ENCODE peak calls at places on chromosomes 3 and 15, in four cellular contexts. L, V, Q and O are unnamed samples.
A peak's percentile ranks its signal among the peaks of the same experiment; 100 is the strongest.

GRCh38 chr3:143697975-143698374 is 150.3 kb downstream of the SLC9A9 start:
- DNase-seq in L (peak; percentile 18), V (no peak), Q (no peak), O (no peak)

GRCh38 chr3:122787872-122788271 is 5.8 kb downstream of the HSPBAP1 start:
- DNase-seq in L (no peak), V (no peak), Q (no peak), O (no peak)

GRCh38 chr3:149198611-149199010 is 23.0 kb downstream of the CP start:
- DNase-seq in L (no peak), V (no peak), Q (no peak), O (no peak)

GRCh38 chr3:66267031-66267430 is 46.2 kb downstream of the SLC25A26 start:
- DNase-seq in L (no peak), V (no peak), Q (no peak), O (no peak)

GRCh38 chr15:49182128-49182527 is 12.1 kb downstream of the GALK2 start:
- DNase-seq in L (no peak), V (no peak), Q (no peak), O (no peak)

GRCh38 chr3:44402548-44402947 is 64.0 kb downstream of the TCAIM start:
- DNase-seq in L (no peak), V (no peak), Q (no peak), O (no peak)

GRCh38 chr3:14240366-14240765 is 61.7 kb downstream of the LSM3 start:
- DNase-seq in L (no peak), V (no peak), Q (no peak), O (no peak)

GRCh38 chr15:62439543-62440016 is 274.5 kb upstream of the C2CD4B start:
- DNase-seq in L (no peak), V (no peak), Q (no peak), O (no peak)

GRCh38 chr3:114418724-114419543 is 125.1 kb downstream of the TIGIT start:
- DNase-seq in L (peak; percentile 43), V (no peak), Q (no peak), O (no peak)

GRCh38 chr3:106217745-106218144 is 348.9 kb upstream of the CBLB start:
- DNase-seq in L (no peak), V (no peak), Q (no peak), O (no peak)

GRCh38 chr3:151203053-151203420 is at the start of gene GPR171:
- DNase-seq in L (no peak), V (no peak), Q (no peak), O (no peak)

GRCh38 chr3:164465172-164465571 is 613.1 kb downstream of the SI start:
- DNase-seq in L (no peak), V (no peak), Q (no peak), O (no peak)

GRCh38 chr15:83658406-83658805 is 4.5 kb downstream of the ADAMTSL3 start:
- DNase-seq in L (no peak), V (no peak), Q (no peak), O (no peak)

GRCh38 chr3:16523778-16524177 is 10.3 kb upstream of the RFTN1 start:
- DNase-seq in L (no peak), V (no peak), Q (no peak), O (no peak)

GRCh38 chr15:71485094-71485693 is 325.2 kb upstream of the NR2E3 start:
- DNase-seq in L (peak; percentile 4), V (no peak), Q (no peak), O (no peak)

DNA sequence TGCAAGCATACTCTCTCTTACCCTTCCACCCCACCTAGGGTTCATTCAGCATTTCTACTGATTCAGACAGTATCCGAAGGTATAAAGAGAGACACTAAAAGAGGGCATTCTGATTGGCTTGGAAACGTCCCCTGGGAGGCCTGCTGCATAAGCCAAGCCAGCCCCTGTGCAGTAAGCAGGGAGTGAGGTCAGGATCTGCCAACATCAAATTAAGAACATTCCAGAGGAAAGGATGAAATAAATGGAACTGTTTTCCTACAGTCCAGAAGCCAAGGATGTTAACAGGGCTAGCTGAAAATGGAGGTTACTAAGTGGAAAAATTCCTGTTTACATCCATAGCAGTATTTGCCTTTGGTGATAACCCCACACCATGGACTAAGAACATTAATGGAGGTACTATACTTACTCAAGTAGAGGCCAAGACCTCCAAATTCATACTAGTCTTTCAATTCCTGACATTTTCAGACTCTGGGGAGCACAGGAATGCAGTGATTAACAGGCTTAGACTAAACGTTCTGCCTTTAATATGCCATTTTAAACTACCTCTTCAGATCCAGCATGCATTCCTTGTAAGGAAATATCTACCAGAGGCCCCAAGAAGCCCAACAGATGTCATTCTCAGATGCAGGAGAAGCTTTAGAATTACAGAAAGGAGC is 34.5 kb downstream of the NPTN start:
- DNase-seq in L (no peak), V (no peak), Q (no peak), O (no peak)
- TF ChIP-seq TAF1 in L (no peak), V (no peak), Q (no peak), O (no peak)

GRCh38 chr3:71438904-71439303 is 144.6 kb downstream of the FOXP1 start:
- DNase-seq in L (no peak), V (no peak), Q (no peak), O (no peak)
- TF ChIP-seq TAF1 in L (no peak), V (no peak), Q (no peak), O (no peak)

GRCh38 chr15:34754171-34754580 is 622 bp downstream of the GJD2 start:
- DNase-seq in L (no peak), V (no peak), Q (peak; percentile 60), O (no peak)

GRCh38 chr15:34755419-34755773 is 598 bp upstream of the GJD2 start:
- DNase-seq in L (no peak), V (no peak), Q (no peak), O (no peak)

GRCh38 chr15:34753236-34753894 is 1.4 kb downstream of the GJD2 start:
- DNase-seq in L (peak; percentile 52), V (no peak), Q (peak; percentile 87), O (no peak)

GRCh38 chr15:34757262-34757661 is 2.5 kb upstream of the GJD2 start:
- DNase-seq in L (no peak), V (no peak), Q (no peak), O (no peak)

DNA sequence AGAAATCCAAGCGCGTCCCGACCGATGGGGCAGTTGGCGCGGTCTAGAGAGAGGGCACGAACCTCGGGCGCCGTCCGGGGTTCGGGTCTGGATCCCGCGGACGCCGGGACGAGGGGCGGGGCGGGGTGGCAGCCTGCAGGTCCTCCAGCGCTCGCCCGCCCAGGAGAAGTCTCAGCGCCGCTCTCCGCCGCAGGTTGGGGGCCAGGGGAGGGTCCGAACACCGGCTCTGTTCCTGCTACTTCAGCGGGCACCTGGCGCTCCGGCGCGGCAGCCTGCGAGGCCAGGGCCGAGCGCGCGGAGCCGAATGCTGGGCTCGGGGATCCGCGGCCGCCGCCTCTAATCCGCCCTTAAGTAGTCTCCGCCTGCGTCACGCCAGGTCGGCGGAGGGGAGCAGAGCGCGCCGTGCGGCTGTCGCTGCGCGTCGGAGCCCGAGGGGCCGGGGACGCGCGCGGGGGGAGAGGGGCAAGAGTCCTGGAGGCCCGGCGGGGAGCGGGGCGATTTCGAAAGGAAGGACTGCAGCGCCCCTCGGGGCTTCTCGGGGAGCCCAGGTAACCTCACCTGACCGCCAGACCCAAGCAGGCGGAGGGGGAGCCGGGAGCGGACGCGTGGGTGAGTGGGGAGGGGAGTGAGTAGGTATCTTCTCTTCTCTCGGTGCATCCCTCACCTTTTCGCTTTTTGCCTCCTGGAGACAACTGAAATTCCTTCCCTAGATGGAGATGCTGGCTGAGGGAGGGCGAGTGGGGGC is at the start of gene GJD2:
- DNase-seq in L (peak; percentile 6), V (no peak), Q (peak; percentile 76), O (peak; percentile 24)
- TF ChIP-seq TAF1 in L (no peak), V (no peak), Q (no peak), O (no peak)

GRCh38 chr3:63523100-63523499 is 129.4 kb upstream of the SNTN start:
- DNase-seq in L (no peak), V (no peak), Q (no peak), O (no peak)
- TF ChIP-seq TAF1 in L (no peak), V (no peak), Q (no peak), O (no peak)

GRCh38 chr3:46498916-46499519 is 1.2 kb downstream of the RTP3 start:
- DNase-seq in L (peak; percentile 54), V (no peak), Q (peak; percentile 14), O (no peak)

GRCh38 chr3:46501702-46502101 is 3.9 kb downstream of the RTP3 start:
- DNase-seq in L (no peak), V (no peak), Q (no peak), O (no peak)

GRCh38 chr3:46497556-46498265 is at the start of gene RTP3:
- DNase-seq in L (no peak), V (no peak), Q (peak; percentile 35), O (no peak)

GRCh38 chr3:46503194-46503924 is 5.6 kb downstream of the RTP3 start:
- DNase-seq in L (no peak), V (no peak), Q (peak; percentile 30), O (no peak)

DNA sequence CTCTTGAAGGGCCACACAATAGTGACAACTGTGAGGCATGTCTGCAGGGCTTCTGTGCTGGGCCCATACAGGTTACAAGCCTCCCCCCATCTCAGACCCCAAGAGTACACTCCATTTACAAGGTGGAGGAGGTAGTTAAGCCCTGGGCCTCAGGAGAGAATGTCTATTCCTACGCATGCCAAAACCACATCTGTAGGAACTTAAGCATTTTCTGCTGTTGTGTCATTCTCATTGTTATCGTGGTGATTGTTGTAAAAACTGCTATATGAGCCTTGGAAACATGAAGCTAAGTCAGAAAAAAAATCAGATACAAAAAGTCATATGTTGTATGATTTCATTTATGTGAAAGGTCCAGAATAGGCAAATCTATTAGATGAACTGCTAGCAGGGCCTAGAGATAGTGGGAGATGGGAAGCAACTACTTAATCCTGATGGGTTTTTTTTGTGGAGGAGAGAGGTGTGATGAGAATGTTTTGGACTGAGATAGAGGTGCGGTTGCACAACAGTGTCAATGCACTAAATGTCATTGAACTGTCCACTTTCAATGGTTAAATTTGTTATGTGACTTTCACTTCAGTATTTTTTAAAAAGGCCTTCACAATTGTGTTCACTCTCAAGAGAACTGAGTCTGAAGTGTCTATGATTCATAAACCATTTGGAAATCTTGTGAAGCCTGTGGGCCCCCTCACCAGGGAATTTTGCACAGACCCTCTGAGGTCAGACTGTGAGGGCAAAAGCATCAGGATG is 3.0 kb downstream of the RTP3 start:
- DNase-seq in L (no peak), V (no peak), Q (peak; percentile 4), O (no peak)
- TF ChIP-seq TAF1 in L (no peak), V (no peak), Q (no peak), O (no peak)

GRCh38 chr3:134102976-134103375 is 73.3 kb upstream of the SLCO2A1 start:
- DNase-seq in L (no peak), V (no peak), Q (no peak), O (no peak)

GRCh38 chr3:134106580-134106979 is 76.9 kb upstream of the SLCO2A1 start:
- DNase-seq in L (no peak), V (no peak), Q (no peak), O (no peak)

GRCh38 chr3:134105876-134106556 is 76.3 kb upstream of the SLCO2A1 start:
- DNase-seq in L (no peak), V (no peak), Q (no peak), O (no peak)

GRCh38 chr3:134103470-134103869 is 73.7 kb upstream of the SLCO2A1 start:
- DNase-seq in L (no peak), V (no peak), Q (no peak), O (no peak)

GRCh38 chr3:134104031-134104430 is 74.3 kb upstream of the SLCO2A1 start:
- DNase-seq in L (no peak), V (no peak), Q (no peak), O (no peak)
- TF ChIP-seq TAF1 in L (no peak), V (no peak), Q (no peak), O (no peak)